ENCODE peak calls at places on chromosomes 16 and 17, in ten cellular contexts. P, I, W, U, G, R, A, T, L and E are unnamed samples.

GRCh38 chr17:17088511-17089205 is 46.4 kb downstream of the MPRIP start:
- DNase-seq in P (no peak), I (no peak), W (no peak), U (peak; percentile 19), G (no peak), R (no peak), A (peak; percentile 53), T (no peak), L (no peak), E (no peak)

GRCh38 chr17:61812747-61813146 is 50.6 kb downstream of the BRIP1 start:
- DNase-seq in P (no peak), I (no peak), W (no peak), U (no peak), G (no peak), R (no peak), A (no peak), T (no peak), L (no peak), E (no peak)

GRCh38 chr16:9061358-9061813 is 30.1 kb upstream of the HAPSTR1 start:
- DNase-seq in P (no peak), I (no peak), W (no peak), U (no peak), G (no peak), R (no peak), A (no peak), T (no peak), L (no peak), E (no peak)

GRCh38 chr17:50731575-50732460 is 12.4 kb downstream of the LUC7L3 start:
- DNase-seq in P (no peak), I (no peak), W (no peak), U (no peak), G (no peak), R (no peak), A (no peak), T (no peak), L (no peak), E (no peak)

GRCh38 chr16:11715246-11715947 is 27.3 kb downstream of the TXNDC11 start:
- DNase-seq in P (no peak), I (no peak), W (no peak), U (no peak), G (no peak), R (no peak), A (no peak), T (no peak), L (no peak), E (no peak)

GRCh38 chr17:80819422-80820164 is 172.0 kb upstream of the CHMP6 start:
- DNase-seq in P (no peak), I (no peak), W (no peak), U (no peak), G (no peak), R (no peak), A (no peak), T (no peak), L (no peak), E (peak; percentile 10)

GRCh38 chr16:19689342-19689741 is 28.7 kb downstream of the KNOP1 start:
- DNase-seq in P (no peak), I (no peak), W (no peak), U (no peak), G (no peak), R (no peak), A (no peak), T (no peak), L (no peak), E (no peak)

GRCh38 chr16:27470567-27471431 is 68.8 kb downstream of the IL21R start:
- DNase-seq in P (peak; percentile 36), I (no peak), W (no peak), U (no peak), G (no peak), R (no peak), A (no peak), T (no peak), L (no peak), E (no peak)

GRCh38 chr16:54135361-54136275 is 151.0 kb downstream of the IRX3 start:
- DNase-seq in P (no peak), I (no peak), W (no peak), U (no peak), G (no peak), R (peak; percentile 45), A (no peak), T (no peak), L (peak; percentile 33), E (no peak)

GRCh38 chr16:86664518-86665318 is 86.4 kb downstream of the FOXL1 start:
- DNase-seq in P (no peak), I (peak; percentile 41), W (no peak), U (no peak), G (no peak), R (peak; percentile 83), A (no peak), T (peak; percentile 67), L (peak; percentile 94), E (no peak)

GRCh38 chr16:4114257-4115208 is 1.7 kb downstream of the ADCY9 start:
- DNase-seq in P (no peak), I (no peak), W (no peak), U (no peak), G (no peak), R (no peak), A (no peak), T (no peak), L (no peak), E (no peak)

GRCh38 chr17:45709889-45710288 is 74.2 kb upstream of the CRHR1 start:
- DNase-seq in P (no peak), I (no peak), W (no peak), U (no peak), G (no peak), R (no peak), A (peak; percentile 29), T (no peak), L (no peak), E (no peak)

GRCh38 chr16:78668393-78668792 is 568.9 kb downstream of the WWOX start:
- DNase-seq in P (no peak), I (no peak), W (no peak), U (no peak), G (no peak), R (no peak), A (no peak), T (no peak), L (no peak), E (no peak)

GRCh38 chr16:28098959-28099945 is 35.7 kb upstream of the GSG1L start:
- DNase-seq in P (no peak), I (no peak), W (no peak), U (no peak), G (no peak), R (no peak), A (no peak), T (no peak), L (no peak), E (no peak)

GRCh38 chr17:70207184-70207583 is 37.9 kb downstream of the KCNJ2 start:
- DNase-seq in P (no peak), I (no peak), W (no peak), U (no peak), G (no peak), R (no peak), A (no peak), T (no peak), L (no peak), E (no peak)

GRCh38 chr16:84751947-84752346 is 52.1 kb downstream of the USP10 start:
- DNase-seq in P (no peak), I (peak; percentile 12), W (no peak), U (no peak), G (no peak), R (peak; percentile 73), A (no peak), T (peak; percentile 19), L (no peak), E (no peak)

GRCh38 chr16:69003500-69003899 is 102.0 kb upstream of the HAS3 start:
- DNase-seq in P (no peak), I (no peak), W (no peak), U (no peak), G (no peak), R (no peak), A (no peak), T (no peak), L (no peak), E (no peak)

GRCh38 chr17:17071531-17072360 is 29.5 kb downstream of the MPRIP start:
- DNase-seq in P (no peak), I (no peak), W (no peak), U (no peak), G (no peak), R (no peak), A (no peak), T (no peak), L (no peak), E (no peak)

GRCh38 chr16:28473714-28474265 is 1.7 kb upstream of the NPIPB7 start:
- DNase-seq in P (no peak), I (no peak), W (no peak), U (no peak), G (no peak), R (no peak), A (no peak), T (no peak), L (no peak), E (no peak)